ENCODE peak calls at places on chromosomes 6 and 20, in eight cellular contexts. Y is transverse colon, X is body of pancreas, U is HCT116, C is sigmoid colon, F is uterus, S is IMR-90, G is testis. H is an unnamed sample. For H3K4me1 and H3K27me3, the result is how much of the 10 kb centered on the place peaks cover.

GRCh38 chr6:3073382-3073781 is 5.1 kb downstream of the RIPK1 start:
- DNase-seq in Y (no peak), X (no peak), U (no peak), C (no peak), F (no peak), S (no peak), G (no peak), H (no peak)

GRCh38 chr6:37209461-37210205 is 39.7 kb downstream of the PIM1 start:
- DNase-seq in Y (no peak), X (no peak), U (no peak), C (no peak), F (no peak), S (no peak), G (no peak), H (no peak)

GRCh38 chr20:9160760-9161159 is 91.9 kb downstream of the PLCB4 start:
- DNase-seq in Y (no peak), X (no peak), U (no peak), C (no peak), F (no peak), S (no peak), G (no peak), H (no peak)

GRCh38 chr6:36642913-36643817 is 35.3 kb upstream of the CDKN1A start:
- DNase-seq in Y (peak), X (peak), U (no peak), C (peak), F (peak), S (peak), G (peak), H (peak)

GRCh38 chr6:12472601-12473038 is 182.5 kb downstream of the EDN1 start:
- DNase-seq in Y (no peak), X (peak), U (no peak), C (peak), F (peak), S (peak), G (peak), H (peak)

GRCh38 chr6:35489995-35490791 is 6.7 kb downstream of the TEAD3 start:
- DNase-seq in Y (peak), X (peak), U (no peak), C (peak), F (peak), S (peak), G (peak), H (peak)

GRCh38 chr20:47857142-47857993 is 72.1 kb upstream of the SULF2 start:
- DNase-seq in Y (no peak), X (no peak), U (no peak), C (peak), F (peak), S (no peak), G (no peak), H (peak)

GRCh38 chr6:169454204-169454871 is 200.7 kb upstream of the THBS2 start:
- DNase-seq in Y (no peak), X (peak), U (no peak), C (peak), F (peak), S (peak), G (no peak), H (no peak)

GRCh38 chr6:139336488-139336887 is 38.0 kb downstream of the CITED2 start:
- DNase-seq in Y (peak), X (peak), U (no peak), C (no peak), F (no peak), S (peak), G (peak), H (peak)

GRCh38 chr20:37615507-37616425 is 78.1 kb upstream of the CTNNBL1 start:
- DNase-seq in Y (peak), X (peak), U (peak), C (no peak), F (no peak), S (no peak), G (peak), H (no peak)

GRCh38 chr20:38271609-38272120 is 11.1 kb upstream of the KIAA1755 start:
- DNase-seq in Y (no peak), X (no peak), U (no peak), C (no peak), F (no peak), S (no peak), G (no peak), H (no peak)

GRCh38 chr6:10030942-10031537 is 383.8 kb downstream of the TFAP2A start:
- DNase-seq in Y (no peak), X (no peak), U (peak), C (no peak), F (no peak), S (no peak), G (no peak), H (no peak)

GRCh38 chr20:64009811-64010387 is 26.1 kb upstream of the C20orf204 start:
- DNase-seq in Y (no peak), X (no peak), U (no peak), C (no peak), F (no peak), S (no peak), G (no peak), H (no peak)

GRCh38 chr20:37800618-37801017 is 102.3 kb upstream of the VSTM2L start:
- DNase-seq in Y (no peak), X (no peak), U (no peak), C (no peak), F (no peak), S (no peak), G (no peak), H (no peak)

GRCh38 chr6:11210386-11211138 is 21.9 kb downstream of the NEDD9 start:
- DNase-seq in Y (no peak), X (no peak), U (no peak), C (no peak), F (no peak), S (no peak), G (no peak), H (no peak)

GRCh38 chr20:7841967-7842301 is 98.3 kb downstream of the HAO1 start:
- DNase-seq in Y (no peak), X (no peak), U (no peak), C (peak), F (peak), S (peak), G (no peak), H (no peak)

GRCh38 chr6:35317483-35318199 is 20.0 kb downstream of the DEF6 start:
- DNase-seq in Y (no peak), X (no peak), U (no peak), C (no peak), F (no peak), S (no peak), G (peak), H (no peak)

GRCh38 chr6:169885831-169886230 is 134.4 kb downstream of the ERMARD start:
- DNase-seq in Y (no peak), X (no peak), U (no peak), C (no peak), F (no peak), S (no peak), G (no peak), H (peak)

GRCh38 chr20:37866051-37866450 is 36.9 kb upstream of the VSTM2L start:
- DNase-seq in Y (no peak), X (no peak), U (no peak), C (no peak), F (no peak), S (no peak), G (no peak), H (no peak)

GRCh38 chr20:33999025-33999629 is 5.4 kb downstream of the RALY start:
- DNase-seq in Y (no peak), X (no peak), U (no peak), C (no peak), F (no peak), S (peak), G (no peak), H (no peak)
- H3K4me1 ChIP-seq in Y (half or more), X (half or more), U (under half), C (half or more), F (under half), S (under half), G (under half), H (under half)

GRCh38 chr6:129252377-129253071 is 369.6 kb downstream of the LAMA2 start:
- DNase-seq in Y (no peak), X (no peak), U (no peak), C (no peak), F (no peak), S (peak), G (no peak), H (no peak)
- H3K27me3 ChIP-seq in Y (under half), X (under half), U (under half), C (under half), F (under half), S (under half), G (under half), H (under half)

DNA sequence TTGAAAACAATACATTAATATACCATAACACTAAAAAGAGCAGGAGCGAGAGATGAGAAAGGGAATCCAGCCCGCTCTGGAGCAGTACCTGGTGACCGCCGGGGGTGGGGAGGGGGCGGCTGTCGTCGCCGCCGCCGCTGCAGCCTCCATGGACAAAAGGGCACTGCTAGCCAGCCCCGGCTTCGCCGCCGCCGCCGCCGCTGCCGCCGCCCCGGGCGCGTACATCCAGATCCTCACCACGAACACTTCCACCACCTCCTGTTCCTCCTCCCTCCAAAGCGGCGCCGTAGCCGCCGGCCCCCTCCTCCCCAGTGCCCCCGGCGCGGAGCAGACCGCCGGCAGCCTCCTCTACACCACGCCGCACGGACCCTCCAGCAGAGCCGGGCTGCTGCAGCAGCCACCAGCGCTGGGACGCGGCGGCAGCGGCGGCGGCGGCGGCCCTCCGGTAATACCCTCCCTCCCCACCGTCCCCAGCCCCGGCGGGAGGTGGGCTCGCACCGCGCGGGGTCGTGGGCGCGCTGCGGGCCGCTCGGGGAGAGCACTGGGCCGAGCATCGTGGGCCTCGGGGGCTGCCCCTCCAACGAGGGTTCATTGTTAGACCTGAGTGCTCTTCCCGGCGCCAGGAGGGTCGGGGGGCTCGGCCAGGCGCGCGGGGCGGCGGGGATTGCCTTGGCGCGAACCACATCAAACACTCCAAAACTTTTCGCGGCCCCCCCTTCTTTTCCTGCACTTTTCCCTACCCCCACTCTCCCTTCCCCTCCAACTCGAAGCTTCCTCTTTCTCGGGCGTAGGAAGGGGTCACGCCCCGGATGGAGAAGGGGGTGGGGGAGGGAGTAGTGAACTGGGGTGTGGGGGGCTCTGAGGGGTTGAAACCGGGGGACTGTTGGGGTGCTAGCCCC is 751 bp downstream of the E2F3 start:
- DNase-seq in Y (peak), X (peak), U (peak), C (peak), F (peak), S (no peak), G (peak), H (peak)
- TF ChIP-seq POLR2A in Y (no peak), X (no peak), U (peak), C (no peak), F (no peak), S (no peak), G (no peak), H (no peak)

DNA sequence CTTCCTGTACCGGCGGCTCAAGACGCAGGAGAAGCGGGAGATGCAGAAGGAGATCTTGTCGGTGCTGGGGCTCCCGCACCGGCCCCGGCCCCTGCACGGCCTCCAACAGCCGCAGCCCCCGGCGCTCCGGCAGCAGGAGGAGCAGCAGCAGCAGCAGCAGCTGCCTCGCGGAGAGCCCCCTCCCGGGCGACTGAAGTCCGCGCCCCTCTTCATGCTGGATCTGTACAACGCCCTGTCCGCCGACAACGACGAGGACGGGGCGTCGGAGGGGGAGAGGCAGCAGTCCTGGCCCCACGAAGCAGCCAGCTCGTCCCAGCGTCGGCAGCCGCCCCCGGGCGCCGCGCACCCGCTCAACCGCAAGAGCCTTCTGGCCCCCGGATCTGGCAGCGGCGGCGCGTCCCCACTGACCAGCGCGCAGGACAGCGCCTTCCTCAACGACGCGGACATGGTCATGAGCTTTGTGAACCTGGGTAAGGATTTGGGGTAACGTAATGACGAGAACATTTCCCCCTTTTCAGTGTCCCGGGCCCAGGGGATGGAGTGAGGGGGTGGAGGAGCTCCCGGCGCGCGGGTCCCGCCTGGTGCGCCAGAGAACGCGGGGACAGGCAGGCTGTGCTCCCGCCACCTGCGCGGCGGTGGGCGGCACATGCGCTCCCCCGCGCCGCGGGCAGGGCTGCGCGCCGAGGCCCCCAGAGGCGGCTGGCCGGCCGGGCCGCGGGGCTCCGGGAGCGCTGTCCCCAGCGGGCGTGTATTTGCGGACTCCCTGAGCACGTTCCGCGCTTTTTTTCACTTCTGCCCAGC is 1.5 kb downstream of the BMP6 start:
- DNase-seq in Y (no peak), X (no peak), U (no peak), C (no peak), F (no peak), S (no peak), G (no peak), H (peak)
- H3K4me1 ChIP-seq in Y (under half), X (under half), U (under half), C (under half), F (under half), S (under half), G (under half), H (under half)

GRCh38 chr6:28724395-28724794 is 198.7 kb downstream of the GPX5 start:
- DNase-seq in Y (no peak), X (no peak), U (no peak), C (no peak), F (no peak), S (no peak), G (no peak), H (no peak)

GRCh38 chr6:28725274-28725809 is 198.4 kb downstream of the TRIM27 start:
- DNase-seq in Y (no peak), X (no peak), U (no peak), C (no peak), F (no peak), S (no peak), G (no peak), H (no peak)

GRCh38 chr6:28726569-28727309 is 197.0 kb downstream of the TRIM27 start:
- DNase-seq in Y (no peak), X (no peak), U (no peak), C (no peak), F (no peak), S (no peak), G (no peak), H (no peak)

GRCh38 chr6:28727559-28728211 is 196.1 kb downstream of the TRIM27 start:
- DNase-seq in Y (no peak), X (no peak), U (no peak), C (no peak), F (no peak), S (no peak), G (no peak), H (no peak)

DNA sequence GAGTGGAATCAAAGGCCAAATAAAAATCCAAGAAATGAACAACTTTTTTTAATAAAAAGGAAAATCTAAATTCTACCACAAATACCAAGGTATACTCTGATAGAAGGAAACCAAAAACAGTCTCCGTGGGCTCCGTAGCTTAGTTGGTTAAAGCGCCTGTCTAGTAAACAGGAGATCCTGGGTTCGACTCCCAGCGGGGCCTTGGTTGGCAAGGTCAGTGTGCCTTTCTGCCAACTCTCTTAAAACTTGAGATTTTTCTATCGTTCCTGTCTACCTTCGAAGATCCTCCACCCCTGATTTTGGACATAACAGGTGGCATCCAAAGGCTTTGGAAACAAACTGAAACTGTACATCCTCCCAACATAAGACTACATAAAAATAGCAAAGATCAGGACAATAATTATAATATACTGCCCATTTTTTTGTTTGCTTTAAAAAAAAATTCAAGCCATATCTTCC is 197.9 kb downstream of the TRIM27 start:
- DNase-seq in Y (no peak), X (no peak), U (no peak), C (no peak), F (no peak), S (peak), G (no peak), H (no peak)
- H3K27me3 ChIP-seq in Y (half or more), X (under half), U (under half), C (under half), F (under half), S (under half), G (under half), H (under half)

GRCh38 chr6:33912177-33912576 is 108.4 kb upstream of the MLN start:
- DNase-seq in Y (no peak), X (peak), U (no peak), C (peak), F (peak), S (no peak), G (no peak), H (no peak)

GRCh38 chr6:33918175-33918695 is 114.4 kb upstream of the MLN start:
- DNase-seq in Y (no peak), X (no peak), U (no peak), C (no peak), F (no peak), S (no peak), G (no peak), H (no peak)

GRCh38 chr6:33911488-33911887 is 107.7 kb upstream of the MLN start:
- DNase-seq in Y (no peak), X (no peak), U (no peak), C (no peak), F (no peak), S (no peak), G (no peak), H (no peak)

GRCh38 chr6:33914519-33915120 is 110.8 kb upstream of the MLN start:
- DNase-seq in Y (peak), X (peak), U (no peak), C (no peak), F (no peak), S (no peak), G (no peak), H (no peak)

GRCh38 chr6:33915134-33915533 is 111.3 kb upstream of the MLN start:
- DNase-seq in Y (no peak), X (no peak), U (no peak), C (peak), F (peak), S (no peak), G (no peak), H (no peak)
- TF ChIP-seq POLR2A in Y (no peak), X (no peak), U (no peak), C (no peak), F (no peak), S (no peak), G (no peak), H (no peak)

GRCh38 chr6:52545844-52546119 is 31.1 kb downstream of the TRAM2 start:
- DNase-seq in Y (no peak), X (no peak), U (no peak), C (no peak), F (no peak), S (no peak), G (no peak), H (no peak)
- H3K4me1 ChIP-seq in Y (under half), X (half or more), U (under half), C (half or more), F (under half), S (half or more), G (under half), H (under half)